ENCODE peak calls at places on chromosomes 4 and X, in five cellular contexts. One of them, this sample, is unnamed.

GRCh38 chr4:142367326-142368188 is 478.5 kb downstream of the INPP4B start:
- DNase-seq in H1: no peak
- DNase-seq in A549: no peak
- DNase-seq in SK-N-SH: no peak
- DNase-seq in GM12878: no peak
- DNase-seq in this sample: no peak

GRCh38 chrX:123588723-123589122 is 144.1 kb downstream of the THOC2 start:
- DNase-seq in H1: no peak
- DNase-seq in A549: no peak
- DNase-seq in GM12878: no peak
- DNase-seq in SK-N-SH: no peak
- DNase-seq in this sample: no peak

GRCh38 chr4:181860157-181860556 is 383.0 kb upstream of the TENM3 start:
- DNase-seq in H1: no peak
- DNase-seq in SK-N-SH: peak; percentile 39
- DNase-seq in GM12878: no peak
- DNase-seq in A549: no peak
- DNase-seq in this sample: no peak

GRCh38 chrX:65744965-65745364 is 77.5 kb downstream of the MSN start:
- DNase-seq in SK-N-SH: no peak
- DNase-seq in GM12878: no peak
- DNase-seq in H1: no peak
- DNase-seq in A549: no peak
- DNase-seq in this sample: no peak

GRCh38 chr4:149065753-149066152 is 623.5 kb upstream of the NR3C2 start:
- DNase-seq in A549: no peak
- DNase-seq in GM12878: no peak
- DNase-seq in H1: no peak
- DNase-seq in SK-N-SH: no peak
- DNase-seq in this sample: no peak

GRCh38 chrX:139930923-139931645 is 1.8 kb downstream of the ATP11C start:
- DNase-seq in A549: peak; percentile 16
- DNase-seq in GM12878: no peak
- DNase-seq in H1: no peak
- DNase-seq in SK-N-SH: peak; percentile 42
- DNase-seq in this sample: peak; percentile 20

GRCh38 chr4:2811830-2812599 is 19.1 kb downstream of the SH3BP2 start:
- DNase-seq in GM12878: peak; percentile 40
- DNase-seq in A549: no peak
- DNase-seq in H1: no peak
- DNase-seq in SK-N-SH: peak; percentile 82
- DNase-seq in this sample: peak; percentile 59

GRCh38 chr4:132123870-132124623 is 1025.0 kb upstream of the PCDH10 start:
- DNase-seq in A549: peak; percentile 1
- DNase-seq in GM12878: peak; percentile 25
- DNase-seq in H1: peak; percentile 47
- DNase-seq in SK-N-SH: no peak
- DNase-seq in this sample: no peak

GRCh38 chr4:184588893-184589292 is 60.4 kb downstream of the CASP3 start:
- DNase-seq in A549: no peak
- DNase-seq in H1: no peak
- DNase-seq in SK-N-SH: no peak
- DNase-seq in GM12878: no peak
- DNase-seq in this sample: no peak

GRCh38 chr4:56158483-56158882 is 209.7 kb downstream of the CEP135 start:
- DNase-seq in H1: no peak
- DNase-seq in A549: no peak
- DNase-seq in GM12878: no peak
- DNase-seq in SK-N-SH: no peak
- DNase-seq in this sample: no peak

GRCh38 chrX:15136795-15137194 is 133.1 kb downstream of the ASB9 start:
- DNase-seq in GM12878: no peak
- DNase-seq in A549: no peak
- DNase-seq in H1: no peak
- DNase-seq in SK-N-SH: no peak
- DNase-seq in this sample: no peak

GRCh38 chr4:73341454-73341853 is 62.6 kb upstream of the ALB start:
- DNase-seq in GM12878: peak; percentile 16
- DNase-seq in H1: peak; percentile 53
- DNase-seq in SK-N-SH: peak; percentile 11
- DNase-seq in A549: peak; percentile 67
- DNase-seq in this sample: peak; percentile 85

GRCh38 chr4:108168672-108169562 is at the start of gene LEF1:
- DNase-seq in SK-N-SH: peak; percentile 63
- DNase-seq in A549: no peak
- DNase-seq in H1: peak; percentile 77
- DNase-seq in GM12878: no peak
- DNase-seq in this sample: no peak

GRCh38 chr4:94871644-94872305 is 114.0 kb downstream of the BMPR1B start:
- DNase-seq in SK-N-SH: peak; percentile 72
- DNase-seq in H1: no peak
- DNase-seq in GM12878: no peak
- DNase-seq in A549: no peak
- DNase-seq in this sample: no peak

GRCh38 chr4:174528226-174528625 is 5.9 kb upstream of the HPGD start:
- DNase-seq in A549: no peak
- DNase-seq in GM12878: no peak
- DNase-seq in H1: no peak
- DNase-seq in SK-N-SH: no peak
- DNase-seq in this sample: no peak

GRCh38 chr4:147049940-147050852 is 104.5 kb upstream of the TTC29 start:
- DNase-seq in GM12878: no peak
- DNase-seq in H1: no peak
- DNase-seq in A549: no peak
- DNase-seq in SK-N-SH: no peak
- DNase-seq in this sample: no peak

GRCh38 chr4:1247811-1248261 is 1.1 kb downstream of the CTBP1 start:
- DNase-seq in A549: no peak
- DNase-seq in H1: peak; percentile 71
- DNase-seq in GM12878: no peak
- DNase-seq in SK-N-SH: no peak
- DNase-seq in this sample: no peak

GRCh38 chr4:22237155-22237751 is 278.6 kb downstream of the ADGRA3 start:
- DNase-seq in GM12878: no peak
- DNase-seq in H1: peak; percentile 94
- DNase-seq in SK-N-SH: peak; percentile 29
- DNase-seq in A549: peak; percentile 13
- DNase-seq in this sample: peak; percentile 15

GRCh38 chrX:10217218-10217617 is 60.4 kb downstream of the CLCN4 start:
- DNase-seq in A549: peak; percentile 16
- DNase-seq in GM12878: no peak
- DNase-seq in H1: no peak
- DNase-seq in SK-N-SH: no peak
- DNase-seq in this sample: no peak

GRCh38 chrX:123087326-123087725 is 96.8 kb upstream of the GRIA3 start:
- DNase-seq in GM12878: no peak
- DNase-seq in H1: no peak
- DNase-seq in SK-N-SH: no peak
- DNase-seq in A549: peak; percentile 38
- DNase-seq in this sample: peak; percentile 81

GRCh38 chr4:184395451-184395917 is 78.9 kb downstream of the IRF2 start:
- DNase-seq in H1: no peak
- DNase-seq in GM12878: no peak
- DNase-seq in A549: no peak
- DNase-seq in SK-N-SH: no peak
- DNase-seq in this sample: no peak

GRCh38 chr4:184854673-184855072 is 28.9 kb upstream of the ACSL1 start:
- DNase-seq in GM12878: no peak
- DNase-seq in SK-N-SH: peak; percentile 30
- DNase-seq in A549: no peak
- DNase-seq in H1: no peak
- DNase-seq in this sample: no peak

GRCh38 chrX:103831803-103832544 is at the start of gene RAB9B:
- DNase-seq in GM12878: no peak
- DNase-seq in A549: no peak
- DNase-seq in SK-N-SH: peak; percentile 83
- DNase-seq in H1: peak; percentile 62
- DNase-seq in this sample: no peak

GRCh38 chrX:20237864-20238263 is 28.8 kb downstream of the RPS6KA3 start:
- DNase-seq in H1: no peak
- DNase-seq in GM12878: no peak
- DNase-seq in A549: no peak
- DNase-seq in SK-N-SH: no peak
- DNase-seq in this sample: no peak

GRCh38 chrX:114985967-114986592 is 31.3 kb downstream of the IL13RA2 start:
- DNase-seq in H1: no peak
- DNase-seq in A549: no peak
- DNase-seq in GM12878: no peak
- DNase-seq in SK-N-SH: no peak
- DNase-seq in this sample: no peak

GRCh38 chrX:64885850-64886249 is 90.4 kb downstream of the ZC4H2 start:
- DNase-seq in SK-N-SH: peak; percentile 21
- DNase-seq in A549: peak; percentile 12
- DNase-seq in GM12878: no peak
- DNase-seq in H1: peak; percentile 51
- DNase-seq in this sample: no peak

GRCh38 chr4:77862478-77863216 is at the start of gene MRPL1:
- DNase-seq in GM12878: peak; percentile 89
- DNase-seq in A549: peak; percentile 95
- DNase-seq in SK-N-SH: peak; percentile 77
- DNase-seq in H1: peak; percentile 85
- DNase-seq in this sample: peak; percentile 94

GRCh38 chr4:62940229-62940628 is 1469.0 kb downstream of the TECRL start:
- DNase-seq in H1: no peak
- DNase-seq in A549: peak; percentile 16
- DNase-seq in GM12878: no peak
- DNase-seq in SK-N-SH: no peak
- DNase-seq in this sample: peak; percentile 54

GRCh38 chr4:159434496-159435241 is 331.8 kb downstream of the RAPGEF2 start:
- DNase-seq in GM12878: no peak
- DNase-seq in A549: no peak
- DNase-seq in H1: no peak
- DNase-seq in SK-N-SH: no peak
- DNase-seq in this sample: no peak

GRCh38 chrX:31606796-31607195 is 535.0 kb upstream of the FTHL17 start:
- DNase-seq in GM12878: no peak
- DNase-seq in SK-N-SH: no peak
- DNase-seq in A549: no peak
- DNase-seq in H1: no peak
- DNase-seq in this sample: no peak

GRCh38 chrX:70454441-70455365 is 10.1 kb downstream of the DLG3 start:
- DNase-seq in GM12878: no peak
- DNase-seq in H1: peak; percentile 86
- DNase-seq in SK-N-SH: peak; percentile 88
- DNase-seq in A549: peak; percentile 50
- DNase-seq in this sample: peak; percentile 84

GRCh38 chrX:153407736-153408135 is 3.5 kb upstream of the ZFP92 start:
- DNase-seq in GM12878: no peak
- DNase-seq in H1: no peak
- DNase-seq in SK-N-SH: no peak
- DNase-seq in A549: no peak
- DNase-seq in this sample: no peak

GRCh38 chr4:141432000-141432712 is 204.2 kb upstream of the IL15 start:
- DNase-seq in H1: no peak
- DNase-seq in SK-N-SH: no peak
- DNase-seq in A549: no peak
- DNase-seq in GM12878: no peak
- DNase-seq in this sample: no peak

GRCh38 chr4:28073860-28074555 is 1213.4 kb downstream of the STIM2 start:
- DNase-seq in GM12878: no peak
- DNase-seq in SK-N-SH: no peak
- DNase-seq in H1: peak; percentile 52
- DNase-seq in A549: no peak
- DNase-seq in this sample: peak; percentile 3

GRCh38 chrX:122850326-122850725 is 333.8 kb upstream of the GRIA3 start:
- DNase-seq in GM12878: no peak
- DNase-seq in A549: no peak
- DNase-seq in SK-N-SH: no peak
- DNase-seq in H1: no peak
- DNase-seq in this sample: no peak

GRCh38 chr4:178462710-178463109 is 1020.5 kb upstream of the AGA start:
- DNase-seq in SK-N-SH: no peak
- DNase-seq in A549: no peak
- DNase-seq in H1: no peak
- DNase-seq in GM12878: no peak
- DNase-seq in this sample: no peak

GRCh38 chrX:46447384-46447783 is 97.8 kb downstream of the ZNF674 start:
- DNase-seq in H1: no peak
- DNase-seq in A549: no peak
- DNase-seq in SK-N-SH: no peak
- DNase-seq in GM12878: no peak
- DNase-seq in this sample: peak; percentile 23

GRCh38 chrX:46444011-46444410 is 101.2 kb downstream of the ZNF674 start:
- DNase-seq in GM12878: no peak
- DNase-seq in H1: no peak
- DNase-seq in SK-N-SH: no peak
- DNase-seq in A549: peak; percentile 34
- DNase-seq in this sample: peak; percentile 40

GRCh38 chrX:46446727-46447378 is 98.4 kb downstream of the ZNF674 start:
- DNase-seq in A549: peak; percentile 88
- DNase-seq in GM12878: peak; percentile 42
- DNase-seq in SK-N-SH: peak; percentile 96
- DNase-seq in H1: peak; percentile 84
- DNase-seq in this sample: peak; percentile 82
- TF ChIP-seq CHD2 in A549: no peak
- TF ChIP-seq CHD2 in GM12878: no peak
- TF ChIP-seq CHD2 in SK-N-SH: peak; percentile 69
- TF ChIP-seq CHD2 in H1: no peak
- TF ChIP-seq CHD2 in this sample: no peak

GRCh38 chr4:59409647-59410046 is 1790.5 kb upstream of the ADGRL3 start:
- DNase-seq in H1: no peak
- DNase-seq in A549: no peak
- DNase-seq in SK-N-SH: no peak
- DNase-seq in GM12878: no peak
- DNase-seq in this sample: no peak
- TF ChIP-seq CHD2 in H1: no peak
- TF ChIP-seq CHD2 in A549: no peak
- TF ChIP-seq CHD2 in SK-N-SH: no peak
- TF ChIP-seq CHD2 in GM12878: no peak
- TF ChIP-seq CHD2 in this sample: no peak

GRCh38 chr4:150943831-150944230 is 71.3 kb downstream of the LRBA start:
- DNase-seq in GM12878: no peak
- DNase-seq in H1: no peak
- DNase-seq in A549: no peak
- DNase-seq in SK-N-SH: no peak
- DNase-seq in this sample: no peak
- TF ChIP-seq CHD2 in GM12878: no peak
- TF ChIP-seq CHD2 in H1: no peak
- TF ChIP-seq CHD2 in A549: no peak
- TF ChIP-seq CHD2 in SK-N-SH: no peak
- TF ChIP-seq CHD2 in this sample: no peak

GRCh38 chr4:89509708-89510269 is 202.2 kb upstream of the GPRIN3 start:
- DNase-seq in GM12878: peak; percentile 31
- DNase-seq in SK-N-SH: no peak
- DNase-seq in H1: no peak
- DNase-seq in A549: no peak
- DNase-seq in this sample: no peak
- TF ChIP-seq CHD2 in GM12878: no peak
- TF ChIP-seq CHD2 in SK-N-SH: no peak
- TF ChIP-seq CHD2 in H1: no peak
- TF ChIP-seq CHD2 in A549: no peak
- TF ChIP-seq CHD2 in this sample: no peak

GRCh38 chr4:37891221-37892159 is 606 bp downstream of the TBC1D1 start:
- DNase-seq in GM12878: peak; percentile 79
- DNase-seq in SK-N-SH: peak; percentile 69
- DNase-seq in H1: peak; percentile 70
- DNase-seq in A549: no peak
- DNase-seq in this sample: no peak
- TF ChIP-seq CHD2 in GM12878: no peak
- TF ChIP-seq CHD2 in SK-N-SH: no peak
- TF ChIP-seq CHD2 in H1: no peak
- TF ChIP-seq CHD2 in A549: no peak
- TF ChIP-seq CHD2 in this sample: no peak